ENCODE peak calls at places on chromosomes 13 and 19, in four cellular contexts. R is GM12878, W is WTC11, U is K562. A is an unnamed sample.

GRCh38 chr13:99471231-99472202 is 29.8 kb upstream of the TM9SF2 start:
- DNase-seq in W (no peak), R (no peak), U (no peak), A (no peak)

GRCh38 chr13:86002921-86003488 is 203.8 kb upstream of the SLITRK6 start:
- DNase-seq in W (no peak), U (no peak), R (no peak), A (no peak)

GRCh38 chr13:77351326-77351725 is 24.4 kb upstream of the MYCBP2 start:
- DNase-seq in W (no peak), U (no peak), R (no peak), A (no peak)

GRCh38 chr19:2609389-2610116 is 92.9 kb downstream of the GNG7 start:
- DNase-seq in R (peak), W (no peak), U (no peak), A (no peak)

GRCh38 chr19:57709616-57710015 is 612 bp upstream of the ZNF154 start:
- DNase-seq in R (no peak), U (no peak), W (no peak), A (no peak)

GRCh38 chr19:37635076-37636056 is 19.9 kb downstream of the ZFP30 start:
- DNase-seq in R (no peak), U (no peak), W (no peak), A (no peak)

GRCh38 chr19:58450836-58451357 is 525 bp upstream of the ZNF324B start:
- DNase-seq in U (no peak), R (no peak), W (no peak), A (no peak)

GRCh38 chr13:25911020-25911419 is 140.8 kb downstream of the SHISA2 start:
- DNase-seq in U (no peak), R (no peak), W (peak), A (no peak)

GRCh38 chr13:40920826-40921225 is 98.3 kb downstream of the ELF1 start:
- DNase-seq in W (no peak), R (no peak), U (no peak), A (no peak)

GRCh38 chr19:7772752-7773291 is 9.8 kb downstream of the CLEC4M start:
- DNase-seq in R (peak), U (no peak), W (no peak), A (no peak)

GRCh38 chr13:54366728-54367127 is 1338.1 kb downstream of the OLFM4 start:
- DNase-seq in W (no peak), R (no peak), U (no peak), A (no peak)

GRCh38 chr13:114067381-114067885 is 65.0 kb downstream of the RASA3 start:
- DNase-seq in W (no peak), R (peak), U (no peak), A (no peak)

GRCh38 chr19:43300876-43301765 is 31.8 kb upstream of the PSG9 start:
- DNase-seq in U (no peak), R (no peak), W (no peak), A (no peak)

GRCh38 chr13:21670006-21670882 is 629 bp upstream of the FGF9 start:
- DNase-seq in W (peak), U (peak), R (no peak), A (no peak)

GRCh38 chr19:48660854-48661731 is 11.7 kb downstream of the NTN5 start:
- DNase-seq in R (peak), W (peak), U (peak), A (peak)

GRCh38 chr19:45878043-45878794 is 7.7 kb downstream of the IRF2BP1 start:
- DNase-seq in U (no peak), W (no peak), R (no peak), A (peak)

GRCh38 chr19:49437231-49437630 is 4.1 kb downstream of the SLC17A7 start:
- DNase-seq in R (no peak), W (no peak), U (no peak), A (no peak)

GRCh38 chr19:16938211-16938610 is 49.4 kb downstream of the F2RL3 start:
- DNase-seq in U (no peak), R (no peak), W (no peak), A (no peak)

GRCh38 chr19:55528030-55528801 is 8.7 kb downstream of the SBK2 start:
- DNase-seq in W (no peak), R (no peak), U (no peak), A (peak)

GRCh38 chr13:98267080-98267912 is 90.2 kb upstream of the RNF113B start:
- DNase-seq in R (peak), U (no peak), W (no peak), A (peak)

GRCh38 chr13:97140611-97141010 is 81.5 kb upstream of the MBNL2 start:
- DNase-seq in R (no peak), W (no peak), U (no peak), A (no peak)
- TF ChIP-seq CREM in R (no peak), W (no peak), U (no peak), A (no peak)

GRCh38 chr19:1171755-1172352 is 2.2 kb downstream of the SBNO2 start:
- DNase-seq in W (peak), U (no peak), R (no peak), A (no peak)

GRCh38 chr19:1172353-1173159 is 1.5 kb downstream of the SBNO2 start:
- DNase-seq in U (no peak), R (no peak), W (peak), A (no peak)

GRCh38 chr19:1173845-1174809 is at the start of gene SBNO2:
- DNase-seq in R (no peak), W (peak), U (peak), A (peak)

GRCh38 chr19:1175020-1175419 is 952 bp upstream of the SBNO2 start:
- DNase-seq in R (no peak), U (no peak), W (no peak), A (no peak)

GRCh38 chr19:1173160-1173844 is 766 bp downstream of the SBNO2 start:
- DNase-seq in W (peak), R (no peak), U (peak), A (no peak)
- TF ChIP-seq CREM in W (no peak), R (no peak), U (no peak), A (no peak)

DNA sequence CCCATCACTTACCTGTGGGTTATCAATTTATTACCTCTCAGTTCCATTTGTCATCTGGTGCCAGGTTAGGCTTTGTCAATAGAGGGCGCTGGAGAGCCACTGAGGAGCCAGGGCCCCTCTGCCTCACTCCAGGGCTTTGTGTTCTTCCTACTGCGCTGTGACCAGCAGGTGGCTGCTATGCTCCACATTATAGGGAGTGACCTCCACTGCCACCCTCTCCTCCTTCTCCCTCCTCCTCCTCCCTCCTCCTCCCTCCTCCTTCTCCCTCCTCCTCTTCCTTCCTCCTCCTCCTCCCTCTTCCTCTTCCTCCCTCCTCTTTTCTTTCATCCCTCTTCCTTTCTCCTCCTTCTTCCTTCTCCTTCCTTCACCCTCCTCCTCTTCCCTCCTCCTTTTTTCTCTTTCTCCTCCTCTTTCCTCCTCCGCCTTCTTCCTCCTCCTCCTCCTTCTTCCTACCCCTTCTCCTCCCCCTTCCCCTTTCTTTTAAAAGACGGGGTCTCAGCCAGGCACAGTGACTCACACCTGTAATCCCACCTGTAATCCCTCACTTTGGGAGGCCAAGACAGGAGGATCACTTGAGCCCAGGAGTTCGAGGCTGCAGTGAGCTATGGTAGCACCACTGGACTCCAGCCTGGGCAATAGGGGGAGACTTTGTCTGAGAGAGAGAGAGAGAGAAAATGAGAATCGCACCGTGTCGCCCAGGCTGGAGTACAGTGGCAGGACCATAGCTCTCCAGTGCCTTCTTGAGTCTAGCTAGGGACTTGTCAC is 10.3 kb upstream of the ZBTB32 start:
- DNase-seq in R (peak), W (peak), U (peak), A (peak)
- TF ChIP-seq CREM in R (no peak), W (no peak), U (peak), A (no peak)

DNA sequence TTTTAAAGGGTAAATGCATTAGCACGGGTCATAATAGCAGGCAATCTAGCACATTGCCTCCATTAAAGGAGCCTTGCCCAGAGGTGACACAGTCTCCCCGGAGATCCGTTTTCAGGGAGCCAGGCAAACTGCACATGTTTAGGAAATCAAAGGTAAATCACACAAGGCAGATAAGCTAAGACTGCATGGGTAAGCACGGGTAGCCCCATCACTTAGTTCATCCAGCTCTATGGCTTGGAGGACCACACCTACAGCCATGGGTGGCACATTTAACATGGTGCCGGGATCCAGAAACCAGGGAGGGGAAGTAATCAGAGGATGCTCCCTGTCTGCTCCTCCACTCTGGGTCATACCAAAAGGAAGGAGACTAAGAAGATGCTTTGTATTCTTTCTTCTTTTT is 16.8 kb downstream of the LGALS16 start:
- DNase-seq in R (no peak), W (no peak), U (no peak), A (no peak)
- TF ChIP-seq CREM in R (no peak), W (no peak), U (no peak), A (no peak)

A was measured in HepG2.